ENCODE peak calls at places on chromosomes 2 and 18, in eight cellular contexts. M, U, H, P, T, X, O and D are unnamed samples.

GRCh38 chr2:148455791-148456190 is 188.8 kb upstream of the EPC2 start:
- DNase-seq in M (no peak), U (no peak), H (no peak), P (no peak), T (no peak), X (no peak), O (no peak), D (no peak)

GRCh38 chr2:150619607-150620330 is 132.3 kb upstream of the RND3 start:
- DNase-seq in M (peak), U (no peak), H (no peak), P (peak), T (no peak), X (no peak), O (no peak), D (peak)

GRCh38 chr2:45004569-45005181 is 4.6 kb downstream of the SIX2 start:
- DNase-seq in M (peak), U (no peak), H (no peak), P (no peak), T (no peak), X (no peak), O (no peak), D (no peak)

GRCh38 chr2:210459925-210460862 is 16.4 kb downstream of the LANCL1 start:
- DNase-seq in M (no peak), U (no peak), H (no peak), P (no peak), T (no peak), X (no peak), O (no peak), D (no peak)

GRCh38 chr2:23363831-23364230 is 21.1 kb upstream of the KLHL29 start:
- DNase-seq in M (no peak), U (no peak), H (no peak), P (no peak), T (no peak), X (no peak), O (no peak), D (peak)

GRCh38 chr18:53375641-53376040 is 848.8 kb downstream of the MBD2 start:
- DNase-seq in M (no peak), U (no peak), H (peak), P (no peak), T (no peak), X (no peak), O (no peak), D (no peak)

GRCh38 chr2:61018798-61019197 is 743 bp upstream of the PUS10 start:
- DNase-seq in M (no peak), U (no peak), H (no peak), P (no peak), T (no peak), X (no peak), O (no peak), D (no peak)

GRCh38 chr2:99259465-99259864 is 4.0 kb upstream of the LYG2 start:
- DNase-seq in M (no peak), U (no peak), H (no peak), P (no peak), T (no peak), X (no peak), O (no peak), D (no peak)

GRCh38 chr2:67898605-67899004 is 164.2 kb downstream of the C1D start:
- DNase-seq in M (no peak), U (no peak), H (no peak), P (no peak), T (no peak), X (no peak), O (no peak), D (no peak)

GRCh38 chr18:8478166-8478967 is 130.9 kb upstream of the RAB12 start:
- DNase-seq in M (peak), U (peak), H (peak), P (peak), T (peak), X (peak), O (no peak), D (peak)

GRCh38 chr2:236341721-236342120 is 77.5 kb upstream of the ASB18 start:
- DNase-seq in M (no peak), U (no peak), H (no peak), P (no peak), T (no peak), X (no peak), O (no peak), D (no peak)

GRCh38 chr2:88048541-88048940 is 7.0 kb downstream of the KRCC1 start:
- DNase-seq in M (no peak), U (no peak), H (no peak), P (no peak), T (no peak), X (no peak), O (no peak), D (no peak)

GRCh38 chr2:39121523-39122063 is 742 bp upstream of the SOS1 start:
- DNase-seq in M (peak), U (no peak), H (no peak), P (no peak), T (no peak), X (no peak), O (no peak), D (no peak)

GRCh38 chr2:148653437-148653836 is 8.9 kb downstream of the EPC2 start:
- DNase-seq in M (no peak), U (no peak), H (no peak), P (no peak), T (no peak), X (no peak), O (no peak), D (no peak)

GRCh38 chr18:48920408-48921038 is 30.2 kb downstream of the SMAD7 start:
- DNase-seq in M (no peak), U (no peak), H (no peak), P (no peak), T (no peak), X (no peak), O (no peak), D (no peak)

GRCh38 chr18:904135-905090 is at the start of gene ADCYAP1:
- DNase-seq in M (peak), U (no peak), H (no peak), P (no peak), T (no peak), X (no peak), O (no peak), D (peak)

GRCh38 chr2:101121174-101121573 is 30.0 kb downstream of the TBC1D8 start:
- DNase-seq in M (no peak), U (no peak), H (peak), P (no peak), T (no peak), X (no peak), O (peak), D (no peak)

GRCh38 chr2:34570266-34570872 is 971.3 kb upstream of the FAM98A start:
- DNase-seq in M (no peak), U (no peak), H (peak), P (no peak), T (no peak), X (no peak), O (no peak), D (peak)

GRCh38 chr2:120231974-120232635 is 8.9 kb upstream of the TMEM185B start:
- DNase-seq in M (peak), U (no peak), H (no peak), P (no peak), T (no peak), X (peak), O (no peak), D (peak)

GRCh38 chr2:98009887-98010760 is 14.4 kb upstream of the TMEM131 start:
- DNase-seq in M (peak), U (no peak), H (no peak), P (no peak), T (no peak), X (no peak), O (no peak), D (no peak)

GRCh38 chr2:219000569-219000960 is 7.3 kb upstream of the CRYBA2 start:
- DNase-seq in M (no peak), U (no peak), H (peak), P (no peak), T (no peak), X (no peak), O (no peak), D (no peak)

GRCh38 chr18:52670903-52671302 is 330.9 kb downstream of the DCC start:
- DNase-seq in M (peak), U (no peak), H (peak), P (no peak), T (no peak), X (no peak), O (no peak), D (peak)

GRCh38 chr2:23616630-23617029 is 231.7 kb downstream of the KLHL29 start:
- DNase-seq in M (no peak), U (no peak), H (no peak), P (peak), T (no peak), X (peak), O (no peak), D (no peak)

GRCh38 chr2:108324531-108325256 is 36.0 kb downstream of the SULT1C2 start:
- DNase-seq in M (peak), U (no peak), H (no peak), P (no peak), T (no peak), X (no peak), O (no peak), D (peak)

GRCh38 chr2:96940026-96940601 is 46.3 kb downstream of the FAM178B start:
- DNase-seq in M (no peak), U (no peak), H (no peak), P (no peak), T (no peak), X (peak), O (no peak), D (no peak)

GRCh38 chr18:23645561-23645960 is 17.1 kb downstream of the ANKRD29 start:
- DNase-seq in M (no peak), U (no peak), H (no peak), P (no peak), T (no peak), X (no peak), O (no peak), D (no peak)

GRCh38 chr2:175734679-175735078 is 267.4 kb downstream of the LNPK start:
- DNase-seq in M (no peak), U (no peak), H (no peak), P (no peak), T (peak), X (no peak), O (no peak), D (no peak)

GRCh38 chr2:240469747-240470146 is 34.3 kb downstream of the GPC1 start:
- DNase-seq in M (no peak), U (no peak), H (no peak), P (no peak), T (no peak), X (peak), O (no peak), D (no peak)

GRCh38 chr18:70024829-70025228 is 77.2 kb upstream of the CD226 start:
- DNase-seq in M (no peak), U (no peak), H (no peak), P (no peak), T (no peak), X (no peak), O (no peak), D (no peak)

GRCh38 chr18:34493099-34493544 is 217.0 kb upstream of the DTNA start:
- DNase-seq in M (peak), U (no peak), H (peak), P (peak), T (peak), X (peak), O (peak), D (peak)

GRCh38 chr2:186841940-186842339 is 7.0 kb downstream of the ZSWIM2 start:
- DNase-seq in M (peak), U (no peak), H (no peak), P (no peak), T (no peak), X (no peak), O (no peak), D (no peak)

DNA sequence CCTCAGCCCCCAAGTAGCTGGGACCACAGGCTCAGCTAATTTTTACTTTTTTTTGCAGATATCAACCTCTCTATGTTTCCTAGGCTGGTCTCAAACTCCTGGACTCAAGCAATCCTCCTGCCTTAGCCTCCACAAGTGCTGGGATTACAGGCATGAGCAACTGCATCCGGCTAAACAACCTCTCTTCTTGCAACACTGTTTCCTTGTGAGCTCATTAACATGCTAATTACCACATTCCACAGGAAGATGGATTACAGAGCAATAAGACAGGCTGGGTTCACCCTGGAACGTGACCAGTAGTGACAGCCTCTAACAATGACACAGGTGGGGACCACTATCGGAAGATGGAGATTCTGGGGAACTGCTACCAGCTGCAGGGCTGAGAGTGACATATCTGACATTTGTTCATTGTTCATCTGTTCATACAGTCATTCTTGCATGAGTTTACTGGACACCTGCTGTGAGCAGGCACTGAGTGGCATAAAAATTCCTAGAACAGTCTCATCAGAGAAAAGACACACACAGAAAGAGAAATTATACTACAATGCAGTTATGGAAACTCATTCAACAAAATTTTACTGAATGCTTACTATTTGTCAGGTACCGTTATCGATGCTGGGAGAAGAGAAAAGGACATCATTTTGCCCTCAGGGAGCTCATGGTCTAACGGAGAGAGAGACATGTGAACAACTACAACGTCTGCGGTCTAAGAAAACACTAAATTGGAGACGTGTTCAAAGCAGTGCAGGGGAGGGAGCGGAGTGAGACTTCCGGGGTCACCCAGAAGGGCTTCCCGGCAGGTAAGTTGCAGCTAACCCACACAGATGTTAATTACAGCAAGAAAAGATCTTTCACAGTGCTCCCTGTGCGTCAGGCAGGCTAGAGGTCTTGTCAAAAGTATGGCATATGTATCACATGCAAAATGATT is 37.6 kb downstream of the PROC start:
- DNase-seq in M (no peak), U (no peak), H (no peak), P (no peak), T (no peak), X (no peak), O (no peak), D (peak)
- H3K4me3 ChIP-seq in M (no peak), U (no peak), H (no peak), P (no peak), T (no peak), X (no peak), O (no peak), D (no peak)

DNA sequence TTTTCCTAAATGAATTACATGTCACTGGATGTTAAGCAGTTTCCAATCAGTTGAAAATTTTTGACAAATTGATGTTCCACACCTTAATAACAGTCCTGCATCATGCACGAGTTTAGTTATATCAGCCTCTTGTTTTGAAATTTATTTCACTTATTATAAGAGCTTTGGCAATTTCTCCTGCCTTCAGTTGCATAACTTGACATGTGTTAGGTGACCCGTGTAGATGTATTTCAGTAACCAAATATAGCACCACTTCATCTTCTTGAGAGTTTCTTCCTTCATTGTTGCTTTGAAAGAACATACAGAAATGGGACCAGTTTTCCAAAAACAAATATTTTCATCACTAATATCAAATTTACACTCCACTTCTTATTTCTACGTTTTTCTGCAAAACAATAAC is 202.7 kb downstream of the PDE11A start:
- DNase-seq in M (no peak), U (no peak), H (no peak), P (no peak), T (no peak), X (no peak), O (no peak), D (no peak)
- TF ChIP-seq CTCF in M (no peak), U (no peak), H (no peak), P (no peak), T (no peak), X (no peak), O (no peak), D (no peak)

GRCh38 chr2:139544452-139544851 is 764.3 kb upstream of the NXPH2 start:
- DNase-seq in M (no peak), U (no peak), H (no peak), P (no peak), T (no peak), X (no peak), O (no peak), D (no peak)
- H3K4me3 ChIP-seq in M (no peak), U (no peak), H (no peak), P (no peak), T (no peak), X (no peak), O (no peak), D (no peak)

DNA sequence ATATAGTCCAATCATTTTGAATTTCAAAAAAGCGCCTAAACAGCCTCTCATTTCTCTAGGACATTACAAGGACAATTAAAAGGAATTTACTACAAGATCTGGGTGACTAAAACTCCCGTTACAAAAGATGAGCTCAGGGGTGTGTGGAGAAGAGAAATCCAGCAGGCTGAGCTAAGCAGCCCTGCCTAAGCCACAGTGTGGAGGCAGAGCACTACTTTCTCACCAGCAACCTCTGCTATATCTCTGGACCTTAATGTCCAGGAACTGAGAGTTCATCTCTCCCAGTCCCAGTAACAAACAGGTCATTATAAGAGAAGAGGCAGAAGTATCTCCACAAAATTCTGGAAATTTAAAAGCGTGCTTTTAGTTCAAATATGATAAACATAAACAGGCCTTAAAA is 18.9 kb upstream of the ANKRD62 start:
- DNase-seq in M (peak), U (no peak), H (no peak), P (no peak), T (no peak), X (no peak), O (no peak), D (no peak)
- TF ChIP-seq CTCF in M (peak), U (peak), H (peak), P (no peak), T (no peak), X (no peak), O (no peak), D (peak)